ENCODE peak calls at places on chromosomes 6 and 20, in nine cellular contexts. Q is HT1080; L is fibroblast of the conjunctiva; P is CD8-positive, alpha-beta memory T cell; R is NCI-H2081 treated with DMSO at 0.1 percent for 48 hours; O is RCC 7860; D is iris pigment epithelial cell; T is breast epithelium; K is NCI-H1105. Y is an unnamed sample.

GRCh38 chr20:36754656-36755222 is 8.8 kb upstream of the NDRG3 start:
- DNase-seq in Q (peak; percentile 84), L (peak; percentile 65), P (no peak), R (no peak), O (peak; percentile 82), D (peak; percentile 72), T (no peak), K (peak; percentile 38), Y (peak; percentile 65)

GRCh38 chr20:54219751-54220426 is 12.0 kb downstream of the PFDN4 start:
- DNase-seq in Q (no peak), L (peak; percentile 51), P (no peak), R (no peak), O (peak; percentile 19), D (peak; percentile 46), T (no peak), K (no peak), Y (peak; percentile 9)

GRCh38 chr6:78511019-78511418 is 356.3 kb upstream of the IRAK1BP1 start:
- DNase-seq in Q (no peak), L (no peak), P (no peak), R (no peak), O (no peak), D (no peak), T (no peak), K (no peak), Y (no peak)

GRCh38 chr20:13101701-13102100 is 92.9 kb downstream of the SPTLC3 start:
- DNase-seq in Q (peak; percentile 51), L (no peak), P (no peak), R (no peak), O (peak; percentile 7), D (peak; percentile 50), T (no peak), K (no peak), Y (no peak)

GRCh38 chr20:33568378-33569289 is 78.7 kb downstream of the CBFA2T2 start:
- DNase-seq in Q (no peak), L (peak; percentile 21), P (no peak), R (peak; percentile 98), O (no peak), D (no peak), T (no peak), K (peak; percentile 96), Y (no peak)

GRCh38 chr6:80163754-80164187 is 57.3 kb downstream of the BCKDHB start:
- DNase-seq in Q (peak; percentile 86), L (peak; percentile 68), P (no peak), R (no peak), O (peak; percentile 53), D (peak; percentile 81), T (no peak), K (no peak), Y (peak; percentile 1)

GRCh38 chr6:167475947-167476346 is 151.1 kb downstream of the TTLL2 start:
- DNase-seq in Q (no peak), L (no peak), P (no peak), R (no peak), O (no peak), D (no peak), T (no peak), K (no peak), Y (no peak)

GRCh38 chr20:31861346-31862156 is 8.8 kb downstream of the DUSP15 start:
- DNase-seq in Q (no peak), L (no peak), P (peak; percentile 67), R (no peak), O (no peak), D (peak; percentile 54), T (peak; percentile 58), K (peak; percentile 85), Y (peak; percentile 74)

GRCh38 chr20:47810116-47810672 is 24.9 kb upstream of the SULF2 start:
- DNase-seq in Q (no peak), L (no peak), P (no peak), R (no peak), O (no peak), D (no peak), T (no peak), K (no peak), Y (no peak)

GRCh38 chr6:132713355-132714134 is at the start of gene VNN1:
- DNase-seq in Q (no peak), L (no peak), P (no peak), R (no peak), O (no peak), D (no peak), T (no peak), K (no peak), Y (no peak)

GRCh38 chr20:20225325-20225724 is 142.6 kb upstream of the INSM1 start:
- DNase-seq in Q (no peak), L (no peak), P (no peak), R (peak; percentile 77), O (no peak), D (no peak), T (no peak), K (peak; percentile 71), Y (no peak)

GRCh38 chr6:39005774-39006173 is 42.8 kb upstream of the GLP1R start:
- DNase-seq in Q (no peak), L (no peak), P (no peak), R (peak; percentile 7), O (no peak), D (no peak), T (no peak), K (peak; percentile 92), Y (no peak)